ENCODE peak calls at places on chromosomes 12 and 14, in four cellular contexts. R is foreskin fibroblast, S is NCI-H2081 treated with DMSO at 0.1 percent for 48 hours, Q is AG08396. V is an unnamed sample.

GRCh38 chr12:63521706-63522105 is 146.6 kb downstream of the DPY19L2 start:
- DNase-seq in R (no peak), S (no peak), Q (no peak), V (no peak)

GRCh38 chr12:90098132-90098779 is 389.6 kb upstream of the ATP2B1 start:
- DNase-seq in R (no peak), S (no peak), Q (no peak), V (no peak)

GRCh38 chr14:103519043-103519836 is 3.4 kb downstream of the CKB start:
- DNase-seq in R (peak; percentile 71), S (no peak), Q (peak; percentile 50), V (no peak)

GRCh38 chr14:63343878-63344277 is 25.1 kb upstream of the GPHB5 start:
- DNase-seq in R (peak; percentile 69), S (no peak), Q (no peak), V (no peak)

GRCh38 chr12:9636150-9636549 is 28.4 kb upstream of the KLRB1 start:
- DNase-seq in R (no peak), S (no peak), Q (no peak), V (no peak)

GRCh38 chr12:38158428-38159091 is 158.0 kb upstream of the ALG10B start:
- DNase-seq in R (no peak), S (no peak), Q (no peak), V (no peak)

GRCh38 chr14:77105118-77105517 is 7.1 kb downstream of the CIPC start:
- DNase-seq in R (no peak), S (no peak), Q (no peak), V (no peak)

GRCh38 chr14:86035882-86036281 is 505.9 kb downstream of the FLRT2 start:
- DNase-seq in R (peak; percentile 8), S (no peak), Q (peak; percentile 5), V (no peak)

GRCh38 chr12:2543801-2544200 is 251.0 kb upstream of the FKBP4 start:
- DNase-seq in R (no peak), S (no peak), Q (no peak), V (no peak)

GRCh38 chr12:39125580-39125979 is 220.2 kb upstream of the CPNE8 start:
- DNase-seq in R (no peak), S (no peak), Q (no peak), V (no peak)

GRCh38 chr12:62671321-62671720 is 204.7 kb downstream of the MON2 start:
- DNase-seq in R (no peak), S (no peak), Q (no peak), V (no peak)

GRCh38 chr14:55267816-55268215 is 3.4 kb upstream of the FBXO34 start:
- DNase-seq in R (peak; percentile 23), S (no peak), Q (peak; percentile 22), V (no peak)

GRCh38 chr12:102439391-102440108 is 40.8 kb downstream of the IGF1 start:
- DNase-seq in R (peak; percentile 31), S (no peak), Q (no peak), V (no peak)

GRCh38 chr12:6231359-6232268 is 31.4 kb downstream of the CD9 start:
- DNase-seq in R (peak; percentile 59), S (no peak), Q (no peak), V (no peak)

GRCh38 chr12:79300199-79300568 is 390.6 kb downstream of the PAWR start:
- DNase-seq in R (peak; percentile 62), S (no peak), Q (peak; percentile 39), V (no peak)

GRCh38 chr12:49945394-49946080 is 5.0 kb upstream of the AQP2 start:
- DNase-seq in R (peak; percentile 89), S (no peak), Q (peak; percentile 91), V (no peak)

GRCh38 chr12:106894774-106895173 is 60.9 kb upstream of the TMEM263 start:
- DNase-seq in R (no peak), S (no peak), Q (no peak), V (no peak)

GRCh38 chr12:66087365-66087943 is 43.1 kb downstream of the LLPH start:
- DNase-seq in R (peak; percentile 86), S (peak; percentile 1), Q (peak; percentile 55), V (no peak)

GRCh38 chr12:52084491-52085231 is 5.2 kb downstream of the SMIM41 start:
- DNase-seq in R (no peak), S (no peak), Q (no peak), V (no peak)

GRCh38 chr14:56176530-56176929 is 58.3 kb downstream of the PELI2 start:
- DNase-seq in R (no peak), S (no peak), Q (no peak), V (no peak)

GRCh38 chr12:20220339-20220738 is 148.0 kb upstream of the PDE3A start:
- DNase-seq in R (peak; percentile 55), S (no peak), Q (no peak), V (no peak)

GRCh38 chr12:124388679-124389536 is 94.0 kb downstream of the RFLNA start:
- DNase-seq in R (peak; percentile 95), S (no peak), Q (peak; percentile 89), V (no peak)

GRCh38 chr14:61107148-61107641 is 126.2 kb downstream of the SLC38A6 start:
- DNase-seq in R (peak; percentile 53), S (no peak), Q (no peak), V (no peak)

GRCh38 chr14:52690983-52691760 is 4.2 kb downstream of the ERO1A start:
- DNase-seq in R (no peak), S (no peak), Q (no peak), V (no peak)

GRCh38 chr12:24681570-24681969 is 267.3 kb downstream of the BCAT1 start:
- DNase-seq in R (no peak), S (no peak), Q (no peak), V (no peak)

GRCh38 chr14:61662437-61663311 is 32.6 kb upstream of the HIF1A start:
- DNase-seq in R (peak; percentile 76), S (no peak), Q (peak; percentile 45), V (no peak)

V was measured in NCI-H1436 treated with DMSO at 0.1 percent for 48 hours.